ENCODE peak calls at places on chromosome 3, in nine cellular contexts. W, C, R, V, Z, N, B, E and Q are unnamed samples.

GRCh38 chr3:168058482-168058881 is 37.2 kb downstream of the GOLIM4 start:
- DNase-seq in W (no peak), V (no peak), B (no peak), Z (no peak), N (no peak), C (no peak), R (no peak), E (no peak), Q (no peak)

GRCh38 chr3:105177558-105177957 is 189.2 kb upstream of the ALCAM start:
- DNase-seq in R (no peak), Z (no peak), C (no peak), N (no peak), W (no peak), B (peak; percentile 54), E (no peak), V (no peak), Q (no peak)

GRCh38 chr3:73772599-73772998 is 147.9 kb upstream of the PDZRN3 start:
- DNase-seq in N (no peak), C (no peak), V (no peak), E (no peak), B (no peak), W (no peak), Z (no peak), R (no peak), Q (no peak)

GRCh38 chr3:134423153-134423552 is 48.9 kb upstream of the AMOTL2 start:
- DNase-seq in V (no peak), B (peak; percentile 74), Z (peak; percentile 61), R (no peak), E (peak; percentile 27), W (no peak), N (no peak), C (no peak), Q (no peak)

GRCh38 chr3:160754371-160754854 is 1.6 kb upstream of the PPM1L start:
- DNase-seq in C (peak; percentile 67), B (peak; percentile 53), V (no peak), N (peak; percentile 14), E (peak; percentile 56), W (peak; percentile 25), Z (peak; percentile 61), R (peak; percentile 46), Q (no peak)

GRCh38 chr3:179666436-179667035 is 13.7 kb downstream of the USP13 start:
- DNase-seq in Z (peak; percentile 36), N (no peak), E (no peak), R (no peak), C (peak; percentile 86), B (no peak), W (no peak), V (no peak), Q (no peak)

GRCh38 chr3:75978686-75979085 is 193.3 kb upstream of the ZNF717 start:
- DNase-seq in Z (no peak), C (no peak), N (no peak), B (peak; percentile 50), E (peak; percentile 46), R (no peak), V (no peak), W (no peak), Q (no peak)

GRCh38 chr3:78668302-78668701 is 1099.5 kb downstream of the ROBO1 start:
- DNase-seq in B (no peak), C (no peak), N (no peak), R (no peak), Z (no peak), V (no peak), E (no peak), W (no peak), Q (no peak)

GRCh38 chr3:45611619-45612018 is 17.1 kb downstream of the LIMD1 start:
- DNase-seq in V (no peak), W (no peak), Z (peak; percentile 35), N (no peak), B (no peak), R (peak; percentile 81), E (no peak), C (peak; percentile 49), Q (no peak)

GRCh38 chr3:147269907-147270306 is 136.4 kb downstream of the ZIC4 start:
- DNase-seq in C (no peak), W (no peak), B (no peak), V (no peak), R (no peak), E (no peak), N (no peak), Z (no peak), Q (no peak)

GRCh38 chr3:132892956-132893355 is 145.2 kb upstream of the TMEM108 start:
- DNase-seq in R (no peak), E (no peak), B (no peak), W (no peak), Z (no peak), V (no peak), C (no peak), N (no peak), Q (no peak)

GRCh38 chr3:132433121-132433520 is 15.8 kb downstream of the DNAJC13 start:
- DNase-seq in B (no peak), V (no peak), E (no peak), C (no peak), R (no peak), W (no peak), Z (no peak), N (no peak), Q (no peak)

GRCh38 chr3:193850084-193850619 is 257.1 kb downstream of the OPA1 start:
- DNase-seq in Z (no peak), C (no peak), E (no peak), V (no peak), W (no peak), R (no peak), N (no peak), B (no peak), Q (no peak)

GRCh38 chr3:31288641-31289100 is 244.1 kb upstream of the STT3B start:
- DNase-seq in N (no peak), W (peak; percentile 69), C (peak; percentile 48), B (peak; percentile 60), Z (peak; percentile 88), V (no peak), R (no peak), E (peak; percentile 66), Q (no peak)

GRCh38 chr3:175255698-175256097 is 396.6 kb downstream of the NAALADL2 start:
- DNase-seq in V (no peak), E (peak; percentile 94), B (peak; percentile 92), Z (peak; percentile 75), W (no peak), R (no peak), C (no peak), N (no peak), Q (no peak)

GRCh38 chr3:10772230-10773161 is 43.5 kb upstream of the SLC6A11 start:
- DNase-seq in E (peak; percentile 2), V (no peak), W (no peak), R (no peak), C (no peak), N (no peak), B (no peak), Z (no peak), Q (no peak)
- TF ChIP-seq CTCF in E (no peak), V (no peak), W (no peak), R (no peak), C (no peak), N (no peak), B (peak; percentile 2), Z (peak; percentile 17), Q (no peak)

GRCh38 chr3:97896547-97896946 is 74.7 kb downstream of the CRYBG3 start:
- DNase-seq in E (no peak), W (no peak), B (no peak), V (no peak), R (no peak), C (no peak), Z (no peak), N (no peak), Q (no peak)
- TF ChIP-seq CTCF in E (no peak), W (no peak), B (no peak), V (no peak), R (no peak), C (no peak), Z (no peak), N (no peak), Q (no peak)

GRCh38 chr3:172692751-172693310 is 18.0 kb downstream of the NCEH1 start:
- DNase-seq in N (no peak), R (no peak), C (no peak), V (no peak), Z (no peak), B (no peak), W (no peak), E (no peak), Q (no peak)

GRCh38 chr3:172687501-172687900 is 23.4 kb downstream of the NCEH1 start:
- DNase-seq in R (no peak), V (no peak), C (no peak), N (no peak), B (no peak), Z (peak; percentile 23), W (no peak), E (no peak), Q (no peak)

GRCh38 chr3:172690936-172691335 is 19.9 kb downstream of the NCEH1 start:
- DNase-seq in W (no peak), R (no peak), V (no peak), C (no peak), N (no peak), E (no peak), B (no peak), Z (no peak), Q (no peak)

GRCh38 chr3:172685331-172686214 is 25.3 kb downstream of the NCEH1 start:
- DNase-seq in N (no peak), V (no peak), B (peak; percentile 50), Z (peak; percentile 30), W (no peak), C (no peak), R (no peak), E (peak; percentile 69), Q (no peak)

DNA sequence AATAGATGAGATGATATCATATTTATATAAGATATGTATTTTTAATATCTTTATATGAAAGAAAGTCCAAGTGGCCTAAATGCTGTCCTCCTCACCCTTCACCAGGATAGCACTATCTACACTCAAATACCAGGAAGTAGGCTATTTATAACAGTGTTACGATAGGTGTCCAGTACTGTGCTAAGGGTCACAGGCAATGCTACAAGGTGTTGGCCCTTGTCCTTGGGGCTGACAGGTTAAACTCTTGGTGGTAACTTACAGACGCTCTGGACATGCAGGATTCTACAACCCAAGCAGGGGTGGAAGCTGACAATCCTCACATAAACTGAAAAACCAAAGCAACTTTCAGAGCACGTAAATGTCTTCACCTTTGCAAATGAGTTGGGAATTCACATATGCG is 22.3 kb downstream of the NCEH1 start:
- DNase-seq in N (no peak), B (no peak), W (no peak), V (no peak), Z (no peak), R (no peak), E (no peak), C (no peak), Q (no peak)
- TF ChIP-seq CTCF in N (no peak), B (no peak), W (no peak), V (no peak), Z (no peak), R (no peak), E (no peak), C (no peak), Q (no peak)

DNA sequence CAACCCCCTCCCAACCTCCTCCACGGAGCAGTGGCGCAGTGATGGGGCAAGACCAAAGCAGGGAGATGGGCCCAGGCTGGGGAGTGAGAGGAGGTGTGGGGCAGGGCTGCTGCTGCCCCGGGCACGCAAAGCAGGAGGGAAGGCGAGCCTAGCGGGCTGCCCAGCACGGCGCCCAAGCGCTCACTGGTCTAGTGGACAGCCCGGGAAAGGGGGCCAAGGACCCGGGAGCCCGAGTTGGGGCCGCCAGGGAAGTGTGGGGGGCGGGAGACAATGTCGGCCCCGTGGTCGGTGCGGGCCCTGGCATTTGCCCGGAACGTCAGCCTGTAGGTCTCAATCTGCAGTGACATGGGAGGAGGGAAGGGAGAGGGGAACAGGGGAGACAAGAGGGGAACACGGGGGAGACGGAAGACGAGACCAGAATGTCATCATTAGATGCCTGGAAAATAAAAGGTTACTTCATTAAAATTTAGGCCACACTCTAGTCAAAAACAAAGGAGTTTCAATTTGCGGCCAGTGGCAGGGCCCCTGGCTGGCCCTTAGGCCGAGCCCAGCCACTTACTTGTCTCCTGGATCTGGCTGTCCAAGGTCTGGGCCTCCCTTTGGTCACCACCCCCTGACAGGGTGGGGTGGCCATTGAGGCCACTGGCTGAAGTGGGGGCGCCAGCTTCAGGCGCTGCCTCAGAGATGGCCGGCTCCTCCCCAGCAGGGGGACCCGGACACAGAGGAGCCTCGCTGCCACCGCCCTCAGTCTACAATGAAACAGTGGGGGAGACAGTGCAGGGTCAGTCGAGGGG is 49.9 kb downstream of the DHX30 start:
- DNase-seq in N (no peak), C (no peak), R (no peak), B (no peak), E (no peak), V (no peak), Z (no peak), W (no peak), Q (no peak)
- TF ChIP-seq CTCF in N (no peak), C (no peak), R (no peak), B (no peak), E (no peak), V (no peak), Z (no peak), W (no peak), Q (no peak)